ENCODE peak calls at places on chromosomes 11 and 22, in seven cellular contexts. U, X, M, E, A, T and J are unnamed samples.

GRCh38 chr11:86958259-86958658 is 3.1 kb upstream of the FZD4 start:
- DNase-seq in T (no peak), E (no peak), M (no peak), X (no peak), A (no peak), U (no peak), J (no peak)

GRCh38 chr11:125300791-125301218 is 136.3 kb downstream of the PKNOX2 start:
- DNase-seq in A (no peak), X (peak), E (no peak), M (peak), T (no peak), U (no peak), J (no peak)

GRCh38 chr11:112166561-112166960 is 611 bp upstream of the TEX12 start:
- DNase-seq in M (no peak), A (no peak), U (no peak), X (peak), E (no peak), T (no peak), J (no peak)

GRCh38 chr22:31496735-31497146 is 405 bp downstream of the SFI1 start:
- DNase-seq in T (peak), A (no peak), U (no peak), E (no peak), M (no peak), X (no peak), J (peak)

GRCh38 chr11:129302386-129303101 is 73.1 kb upstream of the BARX2 start:
- DNase-seq in A (no peak), T (no peak), U (no peak), E (no peak), M (no peak), X (no peak), J (no peak)

GRCh38 chr22:43798492-43798891 is 13.6 kb downstream of the EFCAB6 start:
- DNase-seq in M (peak), T (no peak), E (no peak), U (peak), X (no peak), A (no peak), J (no peak)

GRCh38 chr22:17562906-17563870 is at the start of gene SLC25A18:
- DNase-seq in T (no peak), U (no peak), E (no peak), M (no peak), X (no peak), A (peak), J (no peak)

GRCh38 chr11:111923351-111923788 is 4.7 kb downstream of the C11orf52 start:
- DNase-seq in T (no peak), M (peak), A (no peak), U (no peak), E (no peak), X (no peak), J (no peak)

GRCh38 chr11:86869966-86870570 is 69.7 kb downstream of the PRSS23 start:
- DNase-seq in M (peak), A (peak), X (peak), U (peak), E (no peak), T (no peak), J (peak)

GRCh38 chr22:37244922-37245722 is 1.1 kb upstream of the RAC2 start:
- DNase-seq in A (no peak), X (no peak), M (no peak), E (no peak), U (peak), T (peak), J (no peak)

GRCh38 chr22:17811119-17811518 is 36.9 kb upstream of the BID start:
- DNase-seq in X (no peak), T (no peak), U (no peak), A (no peak), M (no peak), E (no peak), J (no peak)

GRCh38 chr22:49540084-49540483 is 287.6 kb downstream of the BRD1 start:
- DNase-seq in E (no peak), A (no peak), M (no peak), X (no peak), U (no peak), T (no peak), J (no peak)

GRCh38 chr11:121452609-121453150 is at the start of gene SORL1-AS1:
- DNase-seq in A (peak), E (no peak), M (peak), U (no peak), T (no peak), X (peak), J (no peak)

GRCh38 chr11:67410369-67410831 is 5.1 kb upstream of the CARNS1 start:
- DNase-seq in E (no peak), M (no peak), T (no peak), X (no peak), A (no peak), U (no peak), J (no peak)

GRCh38 chr11:67409261-67409666 is 5.4 kb downstream of the TBC1D10C start:
- DNase-seq in X (no peak), T (peak), E (peak), U (peak), A (peak), M (no peak), J (no peak)

GRCh38 chr11:67408437-67409200 is 4.7 kb downstream of the TBC1D10C start:
- DNase-seq in T (no peak), X (no peak), E (no peak), A (no peak), M (no peak), U (no peak), J (no peak)

GRCh38 chr11:67410984-67411784 is 4.3 kb upstream of the CARNS1 start:
- DNase-seq in E (no peak), X (no peak), U (no peak), M (no peak), T (no peak), A (no peak), J (no peak)

GRCh38 chr11:67409781-67410368 is 5.6 kb upstream of the CARNS1 start:
- DNase-seq in X (peak), E (no peak), A (peak), M (no peak), U (no peak), T (no peak), J (no peak)
- TF ChIP-seq CTCF in X (no peak), E (no peak), A (no peak), M (no peak), U (no peak), T (no peak), J (no peak)

DNA sequence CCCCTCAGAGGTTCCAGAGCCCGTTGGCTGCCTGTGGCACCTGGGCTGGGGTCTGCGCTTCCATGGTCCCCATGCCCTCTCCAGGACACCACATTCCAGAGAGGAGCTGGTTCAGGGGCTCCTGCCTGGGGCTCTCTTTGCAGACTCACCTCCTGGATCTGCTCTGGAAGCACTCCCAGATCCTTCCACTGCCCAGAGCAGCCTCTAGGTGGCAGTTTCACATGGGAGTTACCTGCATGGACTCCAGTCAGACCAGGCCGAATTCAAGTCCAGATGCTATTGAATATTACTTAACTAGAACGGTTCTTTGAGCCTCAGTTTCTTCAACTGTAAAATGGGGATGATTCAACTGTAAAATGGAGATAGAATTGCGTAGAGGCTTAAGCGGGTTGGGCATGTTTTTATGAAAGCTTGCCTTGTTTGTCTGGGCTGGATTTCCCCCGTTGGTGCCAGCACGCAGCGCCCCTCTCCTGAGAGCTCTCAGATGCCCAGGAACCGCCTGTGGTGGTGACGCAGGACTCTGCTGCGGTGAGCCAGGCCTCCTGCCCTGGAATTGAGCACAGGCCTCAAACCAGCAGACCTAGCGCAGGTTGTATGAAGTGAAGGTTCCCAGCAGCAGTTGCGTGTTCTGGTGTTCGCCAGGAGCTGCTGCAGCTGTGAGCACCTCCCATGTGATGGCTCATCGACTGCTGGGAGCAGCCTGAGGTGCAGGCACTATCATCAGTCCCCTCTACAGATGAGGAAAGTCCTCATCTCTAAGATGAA is 44.2 kb downstream of the LMO1 start:
- DNase-seq in A (peak), U (peak), M (peak), E (no peak), X (peak), T (no peak), J (peak)
- TF ChIP-seq CTCF in A (peak), U (peak), M (peak), E (no peak), X (peak), T (peak), J (peak)

GRCh38 chr22:35547993-35548761 is 7.5 kb downstream of the RASD2 start:
- DNase-seq in E (no peak), X (no peak), T (peak), A (no peak), U (no peak), M (no peak), J (no peak)
- TF ChIP-seq CTCF in E (no peak), X (no peak), T (no peak), A (peak), U (peak), M (peak), J (peak)

GRCh38 chr11:68956142-68956541 is 24.6 kb downstream of the MRGPRD start:
- DNase-seq in E (no peak), X (no peak), A (no peak), M (no peak), U (peak), T (no peak), J (no peak)

GRCh38 chr11:68956547-68957254 is 24.1 kb downstream of the MRGPRD start:
- DNase-seq in X (no peak), U (no peak), T (no peak), A (no peak), M (no peak), E (no peak), J (no peak)

GRCh38 chr11:68958211-68958610 is 22.6 kb downstream of the MRGPRD start:
- DNase-seq in U (no peak), X (no peak), M (no peak), A (no peak), T (no peak), E (no peak), J (no peak)

GRCh38 chr11:68959465-68960298 is 21.1 kb downstream of the MRGPRD start:
- DNase-seq in A (peak), E (no peak), X (no peak), T (no peak), U (no peak), M (no peak), J (no peak)

GRCh38 chr11:68954970-68955958 is 25.5 kb downstream of the MRGPRD start:
- DNase-seq in X (peak), U (no peak), M (peak), A (no peak), E (no peak), T (no peak), J (no peak)
- TF ChIP-seq CTCF in X (no peak), U (no peak), M (no peak), A (no peak), E (no peak), T (no peak), J (no peak)

GRCh38 chr11:102734650-102735049 is 9.9 kb upstream of the MMP8 start:
- DNase-seq in E (no peak), U (no peak), M (no peak), X (no peak), A (no peak), T (no peak), J (no peak)
- TF ChIP-seq CTCF in E (no peak), U (no peak), M (no peak), X (no peak), A (no peak), T (no peak), J (no peak)

GRCh38 chr11:10246991-10247390 is 47.0 kb downstream of the SBF2 start:
- DNase-seq in E (no peak), M (no peak), T (no peak), A (no peak), X (no peak), U (no peak), J (no peak)
- TF ChIP-seq CTCF in E (no peak), M (no peak), T (no peak), A (no peak), X (no peak), U (no peak), J (no peak)

GRCh38 chr22:22201185-22201924 is 43.2 kb upstream of the VPREB1 start:
- DNase-seq in M (peak), E (peak), A (peak), T (no peak), U (peak), X (peak), J (no peak)
- TF ChIP-seq CTCF in M (peak), E (no peak), A (peak), T (no peak), U (peak), X (peak), J (peak)

DNA sequence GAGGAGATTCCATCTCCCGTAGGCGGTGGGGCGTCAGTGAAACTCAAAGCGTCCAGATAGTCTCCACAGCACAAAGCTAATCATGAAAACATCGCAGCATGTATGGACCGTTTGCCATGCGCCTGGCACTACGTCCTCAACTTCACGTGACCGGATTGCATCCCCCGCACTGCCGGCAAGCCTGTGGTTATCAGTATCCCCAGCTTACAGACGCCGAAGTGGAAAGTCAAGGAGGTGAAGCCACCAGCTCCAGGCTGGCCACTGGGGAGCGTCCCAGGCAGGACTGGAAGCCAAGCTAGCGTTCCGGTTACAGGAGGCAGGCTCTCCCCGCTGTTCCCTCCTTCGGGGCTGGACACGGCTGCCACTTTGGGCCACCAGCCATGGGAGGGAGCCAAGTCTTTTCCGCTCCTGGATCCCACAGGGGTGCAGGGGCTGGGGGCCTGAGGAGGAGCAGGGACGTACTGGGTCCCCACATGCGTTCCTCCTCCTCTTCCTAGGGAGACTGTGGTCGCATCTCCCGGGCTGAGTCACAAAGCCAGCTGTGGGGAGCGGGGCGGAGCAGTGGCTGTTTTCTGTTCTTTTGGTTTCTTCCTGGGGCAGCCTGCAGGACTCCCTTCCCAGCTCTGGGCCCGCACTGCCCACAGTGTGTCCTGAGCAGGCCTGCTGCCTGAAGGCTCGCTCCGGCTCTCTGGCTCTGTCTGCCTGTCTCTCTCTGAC is 4.3 kb upstream of the OSBPL5 start:
- DNase-seq in E (no peak), U (no peak), A (no peak), T (peak), X (peak), M (peak), J (no peak)
- TF ChIP-seq CTCF in E (no peak), U (no peak), A (no peak), T (no peak), X (no peak), M (peak), J (no peak)

DNA sequence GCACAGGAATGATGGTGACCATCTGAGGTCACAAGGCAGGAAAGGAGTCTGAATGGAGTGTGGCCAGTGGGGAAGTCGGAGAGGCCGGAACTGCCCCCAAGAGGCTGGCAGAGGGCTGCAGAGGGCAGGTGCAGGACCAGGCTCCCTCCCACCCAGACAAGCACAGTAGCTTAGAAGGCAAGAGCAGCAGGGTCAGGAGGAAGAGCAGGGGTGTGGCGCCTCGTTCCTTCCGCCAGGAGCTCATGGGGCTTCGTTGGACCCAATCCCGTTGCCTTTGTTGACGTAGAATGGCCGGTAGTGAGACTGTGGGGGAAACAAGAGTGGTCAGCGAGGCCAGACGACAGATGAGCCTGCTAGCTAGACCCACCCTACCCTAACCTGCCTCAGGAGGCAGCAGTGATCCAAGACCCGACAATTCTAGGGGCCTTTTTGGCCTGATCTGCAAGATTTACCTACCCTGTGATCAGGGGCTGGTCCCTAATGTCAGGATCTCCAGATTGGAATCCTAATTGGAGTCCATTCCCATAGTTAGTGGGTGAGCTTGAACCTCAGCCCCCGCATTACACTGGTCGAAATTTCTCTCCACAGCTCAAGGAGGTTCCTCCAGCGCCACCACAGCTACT is 25.6 kb downstream of the TRIM29 start:
- DNase-seq in U (no peak), A (no peak), X (no peak), T (peak), E (no peak), M (no peak), J (no peak)
- TF ChIP-seq CTCF in U (no peak), A (peak), X (no peak), T (no peak), E (no peak), M (no peak), J (peak)